ENCODE peak calls at places on chromosomes 5 and 9, in eight cellular contexts. K is spleen, V is testis, A is lower lobe of right lung, Y is endodermal cell, N is colonic mucosa, F is A549, O is coronary artery. L is an unnamed sample.

GRCh38 chr5:111225926-111226325 is 1.7 kb downstream of the CAMK4 start:
- DNase-seq in O (no peak), N (no peak), K (no peak), F (no peak), Y (no peak), A (no peak), V (no peak), L (no peak)

GRCh38 chr5:180718810-180719453 is 20.9 kb downstream of the OR2Y1 start:
- DNase-seq in A (no peak), N (no peak), V (peak; percentile 29), O (no peak), K (no peak), F (peak; percentile 45), Y (peak; percentile 72), L (peak; percentile 79)

GRCh38 chr9:81388831-81389230 is 300.5 kb downstream of the TLE1 start:
- DNase-seq in N (no peak), K (no peak), F (no peak), A (no peak), V (no peak), Y (no peak), O (no peak), L (no peak)

GRCh38 chr9:107269254-107269653 is 13.8 kb upstream of the RAD23B start:
- DNase-seq in A (no peak), V (no peak), O (no peak), K (no peak), Y (no peak), N (no peak), F (no peak), L (no peak)

GRCh38 chr9:83219154-83219923 is 156.4 kb upstream of the RASEF start:
- DNase-seq in A (peak; percentile 87), V (peak; percentile 88), O (no peak), N (peak; percentile 83), Y (peak; percentile 92), F (peak; percentile 58), K (peak; percentile 88), L (no peak)

GRCh38 chr5:143142596-143143435 is 260.7 kb downstream of the NR3C1 start:
- DNase-seq in N (no peak), V (peak; percentile 30), K (no peak), Y (no peak), O (peak; percentile 87), F (no peak), A (no peak), L (no peak)

GRCh38 chr5:154205441-154206117 is 15.0 kb downstream of the GALNT10 start:
- DNase-seq in Y (no peak), K (no peak), O (no peak), V (no peak), A (no peak), N (no peak), F (peak; percentile 45), L (no peak)

GRCh38 chr9:92954078-92954861 is 6.9 kb downstream of the FGD3 start:
- DNase-seq in A (no peak), O (no peak), K (peak; percentile 74), N (peak; percentile 89), F (no peak), V (no peak), Y (no peak), L (no peak)

GRCh38 chr9:126471084-126471611 is 142.6 kb upstream of the LMX1B start:
- DNase-seq in Y (no peak), A (peak; percentile 87), F (no peak), O (no peak), V (peak; percentile 61), K (peak; percentile 91), N (peak; percentile 60), L (peak; percentile 93)

GRCh38 chr9:136685792-136686533 is 1.3 kb downstream of the AGPAT2 start:
- DNase-seq in Y (no peak), F (no peak), A (no peak), V (no peak), K (no peak), N (no peak), O (no peak), L (no peak)

GRCh38 chr9:133403766-133404439 is 13.9 kb downstream of the REXO4 start:
- DNase-seq in K (peak; percentile 86), N (peak; percentile 67), O (no peak), V (no peak), Y (peak; percentile 86), F (peak; percentile 73), A (peak; percentile 72), L (no peak)

GRCh38 chr9:132185164-132186009 is 23.5 kb downstream of the NTNG2 start:
- DNase-seq in O (no peak), N (no peak), F (no peak), K (no peak), A (no peak), Y (peak; percentile 68), V (peak; percentile 72), L (no peak)

GRCh38 chr9:126055386-126055785 is 271.2 kb upstream of the MVB12B start:
- DNase-seq in K (peak; percentile 30), N (no peak), V (no peak), Y (no peak), F (no peak), O (no peak), A (no peak), L (no peak)

GRCh38 chr5:140108093-140109049 is 5.5 kb upstream of the PURA start:
- DNase-seq in F (no peak), Y (peak; percentile 64), N (peak; percentile 56), K (peak; percentile 85), A (peak; percentile 50), O (peak; percentile 74), V (peak; percentile 35), L (no peak)

GRCh38 chr9:4490705-4491620 is 695 bp downstream of the SLC1A1 start:
- DNase-seq in K (no peak), V (peak; percentile 17), A (no peak), O (no peak), Y (peak; percentile 81), F (no peak), N (peak; percentile 48), L (no peak)

GRCh38 chr9:95004452-95005275 is 278.2 kb downstream of the AOPEP start:
- DNase-seq in A (peak; percentile 78), F (peak; percentile 74), V (peak; percentile 57), Y (peak; percentile 76), K (peak; percentile 80), N (peak; percentile 71), O (no peak), L (no peak)

GRCh38 chr9:95009459-95009858 is 283.0 kb downstream of the AOPEP start:
- DNase-seq in Y (no peak), O (no peak), K (no peak), N (no peak), F (peak; percentile 85), V (no peak), A (no peak), L (no peak)

GRCh38 chr9:95005276-95006141 is 279.0 kb downstream of the AOPEP start:
- DNase-seq in N (no peak), A (no peak), Y (no peak), V (peak; percentile 34), F (peak; percentile 68), O (no peak), K (no peak), L (no peak)

GRCh38 chr9:95008151-95008771 is 281.8 kb downstream of the AOPEP start:
- DNase-seq in A (peak; percentile 53), Y (no peak), N (peak; percentile 61), V (no peak), K (no peak), F (peak; percentile 84), O (no peak), L (no peak)

GRCh38 chr9:95007470-95007869 is 281.0 kb downstream of the AOPEP start:
- DNase-seq in O (no peak), A (no peak), N (no peak), F (no peak), K (no peak), Y (no peak), V (no peak), L (no peak)
- H3K27ac ChIP-seq in O (peak overlapping the region; percentile 95), A (peak overlapping the region; percentile 96), N (peak overlapping the region; percentile 83), F (peak overlapping the region; percentile 99), K (peak overlapping the region; percentile 97), Y (no peak overlapping the region), V (peak overlapping the region; percentile 93), L (peak overlapping the region; percentile 99)

GRCh38 chr5:107860044-107860443 is 189.3 kb upstream of the EFNA5 start:
- DNase-seq in N (no peak), V (no peak), O (no peak), F (no peak), K (no peak), Y (no peak), A (no peak), L (no peak)
- TF ChIP-seq CTCF in N (no peak), V (no peak), O (no peak), F (no peak), K (no peak), Y (no peak), A (no peak), L (no peak)

GRCh38 chr9:128946945-128947422 is 419 bp downstream of the DOLK start:
- DNase-seq in F (peak; percentile 24), Y (no peak), K (no peak), O (peak; percentile 81), V (peak; percentile 53), N (no peak), A (peak; percentile 63), L (no peak)

GRCh38 chr9:128946544-128946943 is 859 bp downstream of the DOLK start:
- DNase-seq in N (no peak), V (no peak), A (no peak), K (no peak), Y (no peak), O (no peak), F (no peak), L (no peak)

GRCh38 chr9:128943832-128944620 is 3.4 kb downstream of the DOLK start:
- DNase-seq in Y (no peak), A (no peak), F (no peak), K (peak; percentile 55), N (no peak), V (no peak), O (no peak), L (no peak)

GRCh38 chr9:128947423-128948310 is at the start of the genes DOLK and NUP188:
- DNase-seq in K (peak; percentile 99), V (peak; percentile 97), N (peak; percentile 98), A (peak; percentile 97), O (peak; percentile 96), Y (peak; percentile 99), F (peak; percentile 90), L (peak; percentile 99)

GRCh38 chr9:128945798-128946501 is 1.5 kb downstream of the DOLK start:
- DNase-seq in F (no peak), N (no peak), A (no peak), V (no peak), K (peak; percentile 67), Y (no peak), O (no peak), L (no peak)
- H3K4me3 ChIP-seq in F (peak overlapping the region; percentile 85), N (no peak overlapping the region), A (peak overlapping the region; percentile 74), V (no peak overlapping the region), K (peak overlapping the region; percentile 95), Y (peak overlapping the region; percentile 95), O (peak overlapping the region; percentile 94), L (no peak overlapping the region)

DNA sequence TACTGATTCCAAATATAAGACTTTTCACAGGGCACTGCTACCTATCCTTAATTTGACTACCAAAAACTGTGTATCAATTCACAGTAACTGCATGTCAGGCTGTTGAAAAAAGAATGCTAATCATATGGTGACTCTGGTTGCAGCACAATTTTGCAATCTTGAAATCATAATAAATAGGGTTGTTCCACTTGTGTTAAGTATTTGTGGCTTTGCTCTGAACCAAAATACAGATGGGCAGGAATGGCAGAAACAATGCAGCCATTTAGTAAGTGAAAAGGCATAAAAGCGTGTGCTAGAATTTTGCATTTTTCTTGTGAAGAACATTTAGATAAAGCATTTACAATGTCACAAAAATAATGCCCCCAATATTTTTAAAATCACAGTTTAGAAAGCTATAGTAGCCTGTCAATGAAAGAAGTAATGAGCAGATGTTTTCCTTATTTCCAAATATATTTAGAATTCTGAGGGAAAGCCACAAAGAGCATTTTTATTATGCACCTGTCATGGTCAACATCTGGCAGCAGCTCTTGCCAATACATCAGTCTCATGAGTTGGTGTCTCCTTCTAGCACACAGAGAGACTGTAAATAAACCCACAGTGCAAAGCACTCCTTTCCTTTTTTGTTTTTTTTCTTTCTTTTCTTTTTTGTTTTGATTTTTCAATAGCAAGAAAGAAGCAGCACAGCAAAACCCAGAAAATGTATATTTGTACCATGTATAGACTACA is 54.8 kb upstream of the PAM start:
- DNase-seq in Y (no peak), V (no peak), F (no peak), O (no peak), N (no peak), A (no peak), K (no peak), L (no peak)
- H3K27ac ChIP-seq in Y (no peak overlapping the region), V (no peak overlapping the region), F (no peak overlapping the region), O (no peak overlapping the region), N (no peak overlapping the region), A (no peak overlapping the region), K (no peak overlapping the region), L (no peak overlapping the region)

L was measured in esophagus muscularis mucosa.